ENCODE peak calls at places on chromosome 2, in six cellular contexts. I is AML-193; P is GM23248; U is AG04450; K is A172; O is stimulated activated CD8-positive, alpha-beta memory T cell treated with anti-CD3 and anti-CD28 coated beads, Interleukin-7, amount 100 ng/mL, for 1 hour. T is an unnamed sample.

GRCh38 chr2:241517297-241517696 is 8.9 kb upstream of the STK25 start:
- DNase-seq in I (no peak), P (no peak), U (no peak), K (no peak), O (no peak), T (no peak)

GRCh38 chr2:237085261-237086221 is at the start of gene COPS8:
- DNase-seq in I (peak), P (peak), U (peak), K (peak), O (peak), T (peak)

GRCh38 chr2:1967242-1968210 is 223.2 kb upstream of the PXDN start:
- DNase-seq in I (no peak), P (no peak), U (no peak), K (no peak), O (no peak), T (no peak)

GRCh38 chr2:64359892-64360657 is 93.9 kb upstream of the LGALSL start:
- DNase-seq in I (no peak), P (peak), U (peak), K (peak), O (no peak), T (peak)

GRCh38 chr2:234952270-234953115 is 676 bp downstream of the SH3BP4 start:
- DNase-seq in I (no peak), P (peak), U (no peak), K (no peak), O (no peak), T (no peak)

GRCh38 chr2:174246944-174247381 is 1.4 kb downstream of the OLA1 start:
- DNase-seq in I (no peak), P (no peak), U (no peak), K (no peak), O (no peak), T (no peak)

GRCh38 chr2:204024503-204024902 is 87.9 kb downstream of the ICOS start:
- DNase-seq in I (no peak), P (peak), U (no peak), K (peak), O (no peak), T (no peak)

GRCh38 chr2:215409331-215410127 is 26.3 kb downstream of the FN1 start:
- DNase-seq in I (no peak), P (peak), U (no peak), K (peak), O (no peak), T (no peak)

GRCh38 chr2:43012966-43013365 is 213.4 kb downstream of the ZFP36L2 start:
- DNase-seq in I (no peak), P (no peak), U (no peak), K (no peak), O (no peak), T (no peak)

GRCh38 chr2:113173563-113174368 is at the start of gene PSD4:
- DNase-seq in I (peak), P (no peak), U (no peak), K (peak), O (peak), T (peak)

GRCh38 chr2:218432676-218433365 is 13.9 kb downstream of the VIL1 start:
- DNase-seq in I (no peak), P (no peak), U (no peak), K (no peak), O (no peak), T (no peak)

GRCh38 chr2:64839844-64840243 is 149.4 kb upstream of the SLC1A4 start:
- DNase-seq in I (no peak), P (peak), U (no peak), K (no peak), O (no peak), T (no peak)

GRCh38 chr2:102340778-102341177 is 14.8 kb upstream of the IL18R1 start:
- DNase-seq in I (peak), P (no peak), U (no peak), K (no peak), O (no peak), T (no peak)

GRCh38 chr2:157355618-157356017 is 30.0 kb upstream of the ERMN start:
- DNase-seq in I (no peak), P (peak), U (no peak), K (peak), O (no peak), T (no peak)

GRCh38 chr2:218381916-218382366 is at the start of gene SLC11A1:
- DNase-seq in I (no peak), P (no peak), U (no peak), K (no peak), O (no peak), T (peak)

GRCh38 chr2:201827621-201828020 is 21.3 kb downstream of the CDK15 start:
- DNase-seq in I (no peak), P (peak), U (no peak), K (no peak), O (no peak), T (no peak)

GRCh38 chr2:219661197-219661954 is 33.9 kb downstream of the SLC4A3 start:
- DNase-seq in I (no peak), P (no peak), U (no peak), K (no peak), O (no peak), T (no peak)

GRCh38 chr2:48566582-48566981 is 36.6 kb downstream of the STON1 start:
- DNase-seq in I (no peak), P (peak), U (no peak), K (no peak), O (no peak), T (no peak)

GRCh38 chr2:204072443-204073324 is 136.1 kb downstream of the ICOS start:
- DNase-seq in I (no peak), P (peak), U (no peak), K (no peak), O (peak), T (no peak)

GRCh38 chr2:60629801-60630385 is 76.4 kb upstream of the BCL11A start:
- DNase-seq in I (no peak), P (peak), U (no peak), K (no peak), O (no peak), T (peak)

GRCh38 chr2:28765316-28765715 is 13.7 kb downstream of the PPP1CB start:
- DNase-seq in I (no peak), P (peak), U (no peak), K (no peak), O (no peak), T (no peak)

GRCh38 chr2:64515075-64515474 is 9.1 kb upstream of the AFTPH start:
- DNase-seq in I (no peak), P (no peak), U (no peak), K (no peak), O (no peak), T (no peak)

GRCh38 chr2:201008000-201008829 is 44.8 kb upstream of the ORC2 start:
- DNase-seq in I (no peak), P (no peak), U (no peak), K (no peak), O (no peak), T (no peak)